ENCODE peak calls at places on chromosomes 1 and 21, in six cellular contexts. G, M, Y, O, J and R are unnamed samples.

GRCh38 chr1:154329551-154330131 is 4.3 kb downstream of the ATP8B2 start:
- DNase-seq in G (no peak), J (no peak), M (no peak), Y (no peak), O (no peak), R (no peak)

GRCh38 chr1:64469121-64469520 is 808 bp upstream of the CACHD1 start:
- DNase-seq in Y (no peak), M (no peak), J (no peak), O (no peak), G (no peak), R (no peak)

GRCh38 chr1:53781654-53782053 is 42.7 kb upstream of the GLIS1 start:
- DNase-seq in Y (peak), J (peak), G (no peak), O (no peak), M (no peak), R (peak)

GRCh38 chr1:94864821-94865220 is 44.7 kb downstream of the SLC44A3 start:
- DNase-seq in O (no peak), M (no peak), Y (peak), J (peak), G (no peak), R (peak)

GRCh38 chr1:44714944-44715571 is 15.9 kb downstream of the RNU5D-1 start:
- DNase-seq in O (no peak), G (no peak), M (peak), J (peak), Y (peak), R (peak)

GRCh38 chr1:82731216-82731615 is 930.5 kb downstream of the ADGRL2 start:
- DNase-seq in G (no peak), J (no peak), M (no peak), Y (no peak), O (no peak), R (no peak)

GRCh38 chr1:54125671-54126070 is 27.1 kb downstream of the CDCP2 start:
- DNase-seq in M (no peak), Y (peak), O (no peak), J (peak), G (no peak), R (no peak)

GRCh38 chr1:27066313-27066630 is 53.6 kb upstream of the TENT5B start:
- DNase-seq in G (no peak), J (no peak), M (no peak), Y (no peak), O (no peak), R (no peak)

GRCh38 chr1:228107636-228108035 is 1.5 kb downstream of the MRPL55 start:
- DNase-seq in G (no peak), Y (no peak), O (no peak), J (no peak), M (no peak), R (no peak)

GRCh38 chr1:72062584-72062983 is 219.8 kb downstream of the NEGR1 start:
- DNase-seq in O (no peak), M (no peak), G (no peak), Y (peak), J (peak), R (peak)

GRCh38 chr1:156248323-156248683 is 447 bp upstream of the PAQR6 start:
- DNase-seq in G (no peak), M (no peak), O (no peak), Y (no peak), J (no peak), R (no peak)

GRCh38 chr1:116375884-116376733 is 3.1 kb downstream of the ATP1A1 start:
- DNase-seq in O (no peak), M (no peak), Y (peak), G (peak), J (peak), R (peak)

GRCh38 chr1:119766374-119766794 is 2.3 kb downstream of the HMGCS2 start:
- DNase-seq in Y (no peak), J (no peak), O (no peak), G (no peak), M (no peak), R (no peak)

GRCh38 chr1:228544021-228544850 is 57.1 kb downstream of the RNF187 start:
- DNase-seq in J (no peak), Y (no peak), M (no peak), O (no peak), G (no peak), R (no peak)

GRCh38 chr1:51422367-51423097 is 92.2 kb upstream of the TTC39A start:
- DNase-seq in G (no peak), Y (no peak), J (no peak), O (no peak), M (no peak), R (no peak)

GRCh38 chr1:58570094-58570493 is 7.0 kb downstream of the TACSTD2 start:
- DNase-seq in M (no peak), J (no peak), G (no peak), Y (no peak), O (no peak), R (no peak)

GRCh38 chr1:63873751-63874150 is 99.9 kb downstream of the ROR1 start:
- DNase-seq in J (no peak), O (no peak), M (no peak), G (no peak), Y (peak), R (peak)

GRCh38 chr1:89632213-89633102 is 462 bp upstream of the LRRC8C start:
- DNase-seq in J (peak), O (peak), Y (peak), M (peak), G (no peak), R (peak)

DNA sequence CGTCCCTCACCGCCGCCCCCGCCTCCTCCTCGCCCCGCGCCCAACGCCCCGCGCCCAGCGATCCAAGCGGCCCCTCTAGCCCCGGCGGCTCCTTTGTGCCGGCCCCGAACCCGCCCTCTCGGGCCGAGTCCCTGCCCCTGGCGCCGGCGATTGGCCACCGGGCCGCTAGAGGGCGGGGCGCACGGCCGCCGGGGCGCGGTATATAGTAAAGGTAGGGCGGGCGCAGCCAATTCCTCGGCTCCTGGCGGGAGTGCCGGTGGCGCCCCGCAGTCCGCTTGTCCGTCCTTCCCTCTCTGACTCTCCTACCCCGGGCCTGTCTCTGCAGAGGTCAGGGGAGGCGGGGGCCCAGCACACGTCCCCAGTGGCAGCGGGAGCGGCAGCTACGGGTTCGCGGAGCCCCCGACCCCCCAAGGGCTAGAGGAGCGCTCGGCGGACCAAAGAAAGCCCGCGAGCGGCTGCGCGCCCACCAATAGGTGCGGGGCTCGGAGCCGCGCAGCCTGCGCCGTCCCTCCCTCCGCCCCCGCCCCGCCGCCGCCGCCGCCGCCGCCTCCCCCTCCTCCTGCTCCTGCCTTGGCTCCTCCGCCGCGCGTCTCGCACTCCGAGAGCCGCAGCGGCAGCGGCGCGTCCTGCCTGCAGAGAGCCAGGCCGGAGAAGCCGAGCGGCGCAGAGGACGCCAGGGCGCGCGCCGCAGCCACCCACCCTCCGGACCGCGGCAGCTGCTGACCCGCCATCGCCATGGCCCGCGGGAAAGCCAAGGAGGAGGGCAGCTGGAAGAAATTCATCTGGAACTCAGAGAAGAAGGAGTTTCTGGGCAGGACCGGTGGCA is at the start of gene ATP1B1:
- DNase-seq in G (peak), O (peak), J (peak), M (peak), Y (peak), R (peak)
- TF ChIP-seq CTCF in G (peak), O (peak), J (no peak), M (peak), Y (peak), R (peak)

GRCh38 chr21:28220670-28221069 is 772.0 kb downstream of the LTN1 start:
- DNase-seq in M (no peak), O (no peak), G (no peak), J (peak), Y (peak), R (peak)
- TF ChIP-seq CTCF in M (no peak), O (no peak), G (no peak), J (no peak), Y (no peak), R (no peak)

GRCh38 chr21:41861987-41862386 is 17.2 kb downstream of the PRDM15 start:
- DNase-seq in Y (no peak), J (no peak), M (no peak), O (no peak), G (no peak), R (no peak)
- TF ChIP-seq CTCF in Y (no peak), J (no peak), M (no peak), O (no peak), G (no peak), R (no peak)

DNA sequence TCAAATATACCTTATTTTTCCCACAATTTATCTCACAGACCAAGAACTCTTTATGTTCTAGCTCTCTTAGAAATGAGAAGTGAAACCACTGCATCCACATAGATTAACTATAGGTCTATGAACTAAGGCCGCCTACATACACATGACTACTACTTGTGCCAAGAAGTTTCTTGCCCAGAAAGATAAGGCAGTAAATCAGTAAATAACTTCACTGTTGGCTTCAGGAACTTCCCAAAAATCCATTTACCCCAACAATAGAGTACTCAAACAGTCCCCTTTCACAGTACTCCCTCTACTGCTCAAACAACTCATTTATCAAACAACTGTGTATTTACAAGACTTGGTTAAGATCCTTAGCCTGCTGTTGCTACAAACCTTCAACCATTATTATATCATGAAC is 96.5 kb downstream of the NME7 start:
- DNase-seq in J (peak), G (no peak), O (no peak), Y (peak), M (no peak), R (no peak)
- TF ChIP-seq CTCF in J (peak), G (no peak), O (no peak), Y (peak), M (no peak), R (no peak)

GRCh38 chr1:203476223-203476622 is 617 bp downstream of the PRELP start:
- DNase-seq in O (no peak), M (no peak), Y (peak), G (no peak), J (no peak), R (no peak)

GRCh38 chr1:203473781-203474305 is 1.8 kb upstream of the PRELP start:
- DNase-seq in J (no peak), M (no peak), G (no peak), O (no peak), Y (no peak), R (no peak)

GRCh38 chr1:203477748-203478147 is 2.1 kb downstream of the PRELP start:
- DNase-seq in Y (no peak), G (no peak), M (no peak), O (no peak), J (no peak), R (no peak)

GRCh38 chr1:203473281-203473680 is 2.3 kb upstream of the PRELP start:
- DNase-seq in G (no peak), O (no peak), Y (no peak), J (no peak), M (no peak), R (no peak)

GRCh38 chr1:203475012-203475981 is at the start of gene PRELP:
- DNase-seq in G (no peak), J (no peak), O (no peak), M (no peak), Y (peak), R (peak)
- TF ChIP-seq CTCF in G (no peak), J (no peak), O (peak), M (no peak), Y (no peak), R (peak)

DNA sequence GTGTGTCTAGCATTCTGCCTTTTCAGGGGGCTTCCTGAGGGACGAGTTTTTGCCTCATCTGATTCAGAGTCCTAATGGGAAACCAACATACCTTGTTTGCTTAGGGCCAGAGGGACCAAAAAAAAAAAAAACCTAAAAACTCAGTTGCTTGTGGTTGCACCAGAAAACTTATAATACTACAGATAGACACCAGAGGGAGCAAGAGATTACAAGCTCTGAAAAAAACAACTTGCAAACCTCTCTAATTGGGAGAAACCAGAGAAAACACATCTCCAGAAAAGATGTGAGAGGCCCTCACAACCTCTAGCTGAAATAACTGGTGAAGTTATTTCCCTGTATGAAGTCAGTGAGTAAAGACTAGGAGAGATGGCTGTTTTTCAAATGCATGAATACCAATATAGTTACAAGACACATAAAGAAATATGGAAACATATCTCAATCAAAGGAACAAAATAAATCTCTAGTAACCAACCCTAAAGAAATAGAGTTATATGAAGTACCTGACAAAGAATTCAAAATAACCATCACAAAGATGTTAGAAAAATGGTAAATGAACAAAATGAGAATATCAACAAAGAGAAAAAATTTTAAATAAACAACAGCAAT is 233.7 kb upstream of the NFIA start:
- DNase-seq in O (no peak), M (no peak), Y (peak), G (no peak), J (peak), R (peak)
- TF ChIP-seq CTCF in O (peak), M (peak), Y (peak), G (peak), J (peak), R (peak)

DNA sequence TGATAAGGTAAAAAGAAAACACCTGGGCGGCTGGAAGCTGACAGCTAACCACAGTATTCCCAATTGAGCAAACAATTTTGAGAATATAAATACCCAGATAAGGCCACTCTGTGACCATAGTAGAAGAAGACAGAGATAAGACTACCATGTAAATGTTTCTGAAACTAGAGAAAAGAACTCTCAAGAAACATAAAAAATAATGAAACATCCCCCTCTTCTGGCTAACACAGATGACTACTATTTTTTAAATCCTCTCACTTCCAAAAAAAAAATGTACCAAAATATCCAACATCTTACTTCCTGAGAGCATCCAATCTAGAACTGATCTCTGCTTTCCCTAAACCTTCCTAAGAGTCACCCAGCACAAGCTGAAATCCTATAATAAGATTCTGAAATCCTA is 125.9 kb downstream of the HFM1 start:
- DNase-seq in G (no peak), Y (peak), J (peak), M (no peak), O (no peak), R (peak)
- TF ChIP-seq CTCF in G (no peak), Y (peak), J (peak), M (no peak), O (peak), R (peak)

GRCh38 chr1:201172336-201172735 is 18.1 kb upstream of the TMEM9 start:
- DNase-seq in J (no peak), Y (no peak), G (no peak), M (no peak), O (no peak), R (no peak)
- TF ChIP-seq CTCF in J (no peak), Y (no peak), G (no peak), M (no peak), O (no peak), R (no peak)

GRCh38 chr1:15053091-15053657 is 100.4 kb upstream of the TMEM51 start:
- DNase-seq in G (no peak), M (no peak), Y (no peak), O (no peak), J (no peak), R (no peak)
- TF ChIP-seq CTCF in G (no peak), M (no peak), Y (no peak), O (no peak), J (no peak), R (no peak)

GRCh38 chr1:16073490-16074104 is at the start of gene FAM131C:
- DNase-seq in Y (no peak), O (no peak), M (peak), J (no peak), G (no peak), R (no peak)
- TF ChIP-seq CTCF in Y (peak), O (peak), M (no peak), J (no peak), G (peak), R (no peak)